ENCODE peak calls at places on chromosome 18, in five cellular contexts. One of them, this sample, is unnamed.

GRCh38 chr18:28198588-28198987 is 21.7 kb upstream of the CDH2 start:
- DNase-seq in tibial artery: no peak
- DNase-seq in epithelial cell of esophagus: no peak
- DNase-seq in OCI-LY7: no peak
- DNase-seq in foreskin fibroblast: no peak
- DNase-seq in this sample: no peak

GRCh38 chr18:63161032-63161727 is 158.4 kb downstream of the BCL2 start:
- DNase-seq in tibial artery: no peak
- DNase-seq in epithelial cell of esophagus: no peak
- DNase-seq in OCI-LY7: peak; percentile 42
- DNase-seq in foreskin fibroblast: no peak
- DNase-seq in this sample: no peak

GRCh38 chr18:21444465-21445023 is 156.0 kb downstream of the ESCO1 start:
- DNase-seq in tibial artery: no peak
- DNase-seq in epithelial cell of esophagus: peak; percentile 77
- DNase-seq in OCI-LY7: peak; percentile 42
- DNase-seq in foreskin fibroblast: peak; percentile 71
- DNase-seq in this sample: peak; percentile 79

GRCh38 chr18:76064998-76065397 is 430.0 kb downstream of the ZNF516 start:
- DNase-seq in tibial artery: no peak
- DNase-seq in epithelial cell of esophagus: no peak
- DNase-seq in OCI-LY7: no peak
- DNase-seq in foreskin fibroblast: no peak
- DNase-seq in this sample: no peak

GRCh38 chr18:28087173-28087563 is 89.8 kb downstream of the CDH2 start:
- DNase-seq in tibial artery: no peak
- DNase-seq in epithelial cell of esophagus: no peak
- DNase-seq in OCI-LY7: no peak
- DNase-seq in foreskin fibroblast: peak; percentile 43
- DNase-seq in this sample: peak; percentile 53

GRCh38 chr18:44816028-44816427 is 135.3 kb downstream of the SETBP1 start:
- DNase-seq in tibial artery: no peak
- DNase-seq in epithelial cell of esophagus: no peak
- DNase-seq in OCI-LY7: no peak
- DNase-seq in foreskin fibroblast: no peak
- DNase-seq in this sample: no peak

GRCh38 chr18:58363767-58364540 is 264.9 kb downstream of the ALPK2 start:
- DNase-seq in tibial artery: no peak
- DNase-seq in epithelial cell of esophagus: peak; percentile 51
- DNase-seq in OCI-LY7: no peak
- DNase-seq in foreskin fibroblast: peak; percentile 60
- DNase-seq in this sample: peak; percentile 54

GRCh38 chr18:23003289-23003688 is 70.2 kb downstream of the RBBP8 start:
- DNase-seq in tibial artery: no peak
- DNase-seq in epithelial cell of esophagus: no peak
- DNase-seq in OCI-LY7: no peak
- DNase-seq in foreskin fibroblast: no peak
- DNase-seq in this sample: no peak

GRCh38 chr18:71942433-71942832 is 601.7 kb downstream of the CBLN2 start:
- DNase-seq in tibial artery: no peak
- DNase-seq in epithelial cell of esophagus: peak; percentile 11
- DNase-seq in OCI-LY7: no peak
- DNase-seq in foreskin fibroblast: no peak
- DNase-seq in this sample: no peak

GRCh38 chr18:41324020-41324791 is 630.8 kb upstream of the PIK3C3 start:
- DNase-seq in tibial artery: no peak
- DNase-seq in epithelial cell of esophagus: peak; percentile 57
- DNase-seq in OCI-LY7: no peak
- DNase-seq in foreskin fibroblast: peak; percentile 41
- DNase-seq in this sample: no peak

GRCh38 chr18:74982946-74983635 is 225.8 kb downstream of the PTGR3 start:
- DNase-seq in tibial artery: no peak
- DNase-seq in epithelial cell of esophagus: no peak
- DNase-seq in OCI-LY7: no peak
- DNase-seq in foreskin fibroblast: no peak
- DNase-seq in this sample: no peak

GRCh38 chr18:76212958-76213357 is 282.1 kb downstream of the ZNF516 start:
- DNase-seq in tibial artery: no peak
- DNase-seq in epithelial cell of esophagus: no peak
- DNase-seq in OCI-LY7: peak; percentile 63
- DNase-seq in foreskin fibroblast: no peak
- DNase-seq in this sample: no peak

GRCh38 chr18:26549486-26550435 is 1.4 kb upstream of the KCTD1 start:
- DNase-seq in tibial artery: peak; percentile 89
- DNase-seq in epithelial cell of esophagus: peak; percentile 75
- DNase-seq in OCI-LY7: peak; percentile 34
- DNase-seq in foreskin fibroblast: peak; percentile 88
- DNase-seq in this sample: peak; percentile 62

GRCh38 chr18:79942786-79943607 is 8.5 kb downstream of the SLC66A2 start:
- DNase-seq in tibial artery: peak; percentile 48
- DNase-seq in epithelial cell of esophagus: no peak
- DNase-seq in OCI-LY7: no peak
- DNase-seq in foreskin fibroblast: no peak
- DNase-seq in this sample: no peak

GRCh38 chr18:55790296-55790695 is 202.3 kb upstream of the TCF4 start:
- DNase-seq in tibial artery: no peak
- DNase-seq in epithelial cell of esophagus: peak; percentile 88
- DNase-seq in OCI-LY7: no peak
- DNase-seq in foreskin fibroblast: peak; percentile 86
- DNase-seq in this sample: peak; percentile 87

GRCh38 chr18:56257215-56257614 is 381.2 kb downstream of the TXNL1 start:
- DNase-seq in tibial artery: no peak
- DNase-seq in epithelial cell of esophagus: peak; percentile 32
- DNase-seq in OCI-LY7: no peak
- DNase-seq in foreskin fibroblast: peak; percentile 51
- DNase-seq in this sample: peak; percentile 72

GRCh38 chr18:76493213-76494107 is 1.6 kb downstream of the ZNF516 start:
- DNase-seq in tibial artery: no peak
- DNase-seq in epithelial cell of esophagus: peak; percentile 50
- DNase-seq in OCI-LY7: peak; percentile 34
- DNase-seq in foreskin fibroblast: peak; percentile 85
- DNase-seq in this sample: peak; percentile 58

GRCh38 chr18:75635096-75635495 is 207.6 kb upstream of the SMIM21 start:
- DNase-seq in tibial artery: no peak
- DNase-seq in epithelial cell of esophagus: peak; percentile 8
- DNase-seq in OCI-LY7: no peak
- DNase-seq in foreskin fibroblast: no peak
- DNase-seq in this sample: no peak

GRCh38 chr18:26943906-26944305 is 78.4 kb upstream of the AQP4 start:
- DNase-seq in tibial artery: no peak
- DNase-seq in epithelial cell of esophagus: no peak
- DNase-seq in OCI-LY7: no peak
- DNase-seq in foreskin fibroblast: no peak
- DNase-seq in this sample: no peak

GRCh38 chr18:45409971-45410370 is 205.3 kb upstream of the SLC14A2 start:
- DNase-seq in tibial artery: no peak
- DNase-seq in epithelial cell of esophagus: no peak
- DNase-seq in OCI-LY7: no peak
- DNase-seq in foreskin fibroblast: no peak
- DNase-seq in this sample: no peak

GRCh38 chr18:65235966-65236634 is 514.7 kb upstream of the CDH7 start:
- DNase-seq in tibial artery: no peak
- DNase-seq in epithelial cell of esophagus: peak; percentile 69
- DNase-seq in OCI-LY7: no peak
- DNase-seq in foreskin fibroblast: peak; percentile 23
- DNase-seq in this sample: no peak

GRCh38 chr18:8820701-8821465 is 115.5 kb downstream of the MTCL1 start:
- DNase-seq in tibial artery: no peak
- DNase-seq in epithelial cell of esophagus: no peak
- DNase-seq in OCI-LY7: no peak
- DNase-seq in foreskin fibroblast: no peak
- DNase-seq in this sample: no peak

GRCh38 chr18:23056315-23056714 is 79.0 kb upstream of the CABLES1 start:
- DNase-seq in tibial artery: no peak
- DNase-seq in epithelial cell of esophagus: no peak
- DNase-seq in OCI-LY7: no peak
- DNase-seq in foreskin fibroblast: no peak
- DNase-seq in this sample: no peak

GRCh38 chr18:40313030-40313642 is 1641.9 kb upstream of the PIK3C3 start:
- DNase-seq in tibial artery: no peak
- DNase-seq in epithelial cell of esophagus: peak; percentile 76
- DNase-seq in OCI-LY7: no peak
- DNase-seq in foreskin fibroblast: peak; percentile 1
- DNase-seq in this sample: no peak

GRCh38 chr18:74819433-74820059 is 221.9 kb downstream of the ZNF407 start:
- DNase-seq in tibial artery: no peak
- DNase-seq in epithelial cell of esophagus: peak; percentile 33
- DNase-seq in OCI-LY7: peak; percentile 26
- DNase-seq in foreskin fibroblast: no peak
- DNase-seq in this sample: no peak

GRCh38 chr18:6412933-6413472 is 1.7 kb downstream of the L3MBTL4 start:
- DNase-seq in tibial artery: no peak
- DNase-seq in epithelial cell of esophagus: no peak
- DNase-seq in OCI-LY7: no peak
- DNase-seq in foreskin fibroblast: peak; percentile 8
- DNase-seq in this sample: no peak

GRCh38 chr18:6414723-6415362 is at the start of gene L3MBTL4:
- DNase-seq in tibial artery: no peak
- DNase-seq in epithelial cell of esophagus: no peak
- DNase-seq in OCI-LY7: no peak
- DNase-seq in foreskin fibroblast: peak; percentile 11
- DNase-seq in this sample: no peak

GRCh38 chr18:6411367-6411766 is 3.3 kb downstream of the L3MBTL4 start:
- DNase-seq in tibial artery: no peak
- DNase-seq in epithelial cell of esophagus: no peak
- DNase-seq in OCI-LY7: no peak
- DNase-seq in foreskin fibroblast: no peak
- DNase-seq in this sample: no peak

GRCh38 chr18:6413554-6414117 is 1.1 kb downstream of the L3MBTL4 start:
- DNase-seq in tibial artery: no peak
- DNase-seq in epithelial cell of esophagus: no peak
- DNase-seq in OCI-LY7: no peak
- DNase-seq in foreskin fibroblast: no peak
- DNase-seq in this sample: no peak

GRCh38 chr18:6414118-6414722 is 491 bp downstream of the L3MBTL4 start:
- DNase-seq in tibial artery: peak; percentile 72
- DNase-seq in epithelial cell of esophagus: no peak
- DNase-seq in OCI-LY7: no peak
- DNase-seq in foreskin fibroblast: peak; percentile 41
- DNase-seq in this sample: no peak
- TF ChIP-seq CTCF in tibial artery: no peak
- TF ChIP-seq CTCF in epithelial cell of esophagus: no peak
- TF ChIP-seq CTCF in OCI-LY7: no peak
- TF ChIP-seq CTCF in foreskin fibroblast: no peak
- TF ChIP-seq CTCF in this sample: no peak

GRCh38 chr18:10371165-10371564 is 83.3 kb upstream of the APCDD1 start:
- DNase-seq in tibial artery: no peak
- DNase-seq in epithelial cell of esophagus: no peak
- DNase-seq in OCI-LY7: no peak
- DNase-seq in foreskin fibroblast: no peak
- DNase-seq in this sample: no peak

GRCh38 chr18:10374195-10374594 is 80.2 kb upstream of the APCDD1 start:
- DNase-seq in tibial artery: no peak
- DNase-seq in epithelial cell of esophagus: no peak
- DNase-seq in OCI-LY7: no peak
- DNase-seq in foreskin fibroblast: no peak
- DNase-seq in this sample: no peak

GRCh38 chr18:10376735-10377134 is 77.7 kb upstream of the APCDD1 start:
- DNase-seq in tibial artery: no peak
- DNase-seq in epithelial cell of esophagus: no peak
- DNase-seq in OCI-LY7: no peak
- DNase-seq in foreskin fibroblast: no peak
- DNase-seq in this sample: no peak

GRCh38 chr18:10377956-10378355 is 76.5 kb upstream of the APCDD1 start:
- DNase-seq in tibial artery: no peak
- DNase-seq in epithelial cell of esophagus: no peak
- DNase-seq in OCI-LY7: no peak
- DNase-seq in foreskin fibroblast: peak; percentile 74
- DNase-seq in this sample: no peak

GRCh38 chr18:10374615-10375295 is 79.7 kb upstream of the APCDD1 start:
- DNase-seq in tibial artery: no peak
- DNase-seq in epithelial cell of esophagus: peak; percentile 75
- DNase-seq in OCI-LY7: no peak
- DNase-seq in foreskin fibroblast: peak; percentile 82
- DNase-seq in this sample: no peak
- H3K4me3 ChIP-seq in tibial artery: no peak overlapping the region
- H3K4me3 ChIP-seq in epithelial cell of esophagus: no peak overlapping the region
- H3K4me3 ChIP-seq in OCI-LY7: no peak overlapping the region
- H3K4me3 ChIP-seq in foreskin fibroblast: no peak overlapping the region
- H3K4me3 ChIP-seq in this sample: no peak overlapping the region

DNA sequence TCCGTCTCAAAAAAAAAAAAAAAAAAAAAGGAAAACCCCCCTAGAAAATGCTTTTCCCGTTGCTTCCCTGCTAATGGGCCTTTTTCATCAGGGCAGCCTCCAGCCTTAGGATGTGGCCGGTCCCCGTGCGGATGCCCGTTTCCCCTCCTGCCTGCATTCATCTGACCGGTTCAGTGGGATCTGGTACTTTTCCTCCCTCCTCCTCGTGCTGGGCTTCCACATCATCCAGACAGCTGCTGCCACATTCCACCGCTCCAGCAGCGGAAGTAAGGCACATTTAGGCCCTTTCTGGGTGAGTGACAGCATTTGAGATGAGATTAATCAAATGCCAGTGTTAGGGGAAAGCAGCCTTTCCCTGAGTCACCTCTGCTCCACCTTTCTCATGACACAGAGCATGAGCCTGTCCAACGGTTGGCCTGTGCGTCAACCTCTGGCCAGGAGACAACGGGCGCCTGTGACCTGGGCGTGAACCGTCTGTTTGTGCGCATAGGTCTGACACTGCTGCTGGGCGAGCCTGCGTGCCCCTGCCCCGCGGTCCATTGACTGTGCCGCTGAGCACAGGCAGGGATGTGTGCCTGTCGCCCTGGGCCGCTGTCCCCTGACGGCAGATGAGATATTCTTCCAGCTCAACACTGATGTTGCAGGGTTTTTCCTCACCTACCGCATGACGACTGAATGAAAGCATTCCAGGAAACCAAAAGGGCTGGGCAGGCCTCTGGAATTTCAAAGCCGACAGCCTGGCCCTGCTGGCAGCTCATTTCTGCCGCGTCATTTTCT is 174.0 kb downstream of the TGIF1 start:
- DNase-seq in tibial artery: peak; percentile 88
- DNase-seq in epithelial cell of esophagus: peak; percentile 96
- DNase-seq in OCI-LY7: no peak
- DNase-seq in foreskin fibroblast: peak; percentile 95
- DNase-seq in this sample: peak; percentile 99
- TF ChIP-seq CTCF in tibial artery: no peak
- TF ChIP-seq CTCF in epithelial cell of esophagus: no peak
- TF ChIP-seq CTCF in OCI-LY7: no peak
- TF ChIP-seq CTCF in foreskin fibroblast: no peak
- TF ChIP-seq CTCF in this sample: no peak

DNA sequence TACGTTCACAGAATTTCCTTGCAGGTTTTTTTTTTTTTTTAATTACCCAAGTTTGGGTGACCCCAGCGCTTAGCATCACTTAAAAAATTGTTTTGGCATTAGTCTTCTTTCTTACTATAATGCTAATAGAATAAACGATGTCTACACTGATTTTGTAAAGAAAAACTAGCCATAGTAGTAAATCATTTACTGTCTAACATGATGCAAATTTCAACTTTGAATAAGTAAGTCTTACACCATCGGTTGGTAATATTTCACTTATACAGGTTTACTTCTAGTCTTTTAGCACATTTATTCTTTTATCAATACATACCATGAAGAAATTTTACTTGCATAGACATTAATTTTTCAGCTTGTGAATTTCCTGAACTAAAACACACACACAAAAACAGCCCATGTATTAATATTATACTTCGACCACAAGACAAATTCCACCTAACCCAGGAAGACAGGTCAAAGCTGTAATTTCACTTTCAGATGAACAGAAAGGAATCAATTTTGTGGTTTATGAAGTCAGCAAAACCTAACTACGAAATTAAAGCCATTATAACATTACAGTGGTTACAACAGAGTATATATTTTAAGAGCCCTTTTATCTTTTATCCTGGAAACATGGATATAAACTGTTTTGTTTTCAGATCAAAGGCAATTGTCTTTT is 1.9 kb downstream of the YES1 start:
- DNase-seq in tibial artery: no peak
- DNase-seq in epithelial cell of esophagus: no peak
- DNase-seq in OCI-LY7: no peak
- DNase-seq in foreskin fibroblast: no peak
- DNase-seq in this sample: no peak
- H3K4me3 ChIP-seq in tibial artery: no peak overlapping the region
- H3K4me3 ChIP-seq in epithelial cell of esophagus: peak overlapping the region; percentile 64
- H3K4me3 ChIP-seq in OCI-LY7: no peak overlapping the region
- H3K4me3 ChIP-seq in foreskin fibroblast: peak overlapping the region; percentile 95
- H3K4me3 ChIP-seq in this sample: peak overlapping the region; percentile 88